ENCODE peak calls at places on chromosomes 4 and X, in six cellular contexts. G is GM23338, A is endothelial cell of umbilical vein, D is GM12878, T is K562, V is spleen. Y is an unnamed sample.
A peak's percentile ranks its signal among the peaks of the same experiment; 100 is the strongest.

GRCh38 chr4:102860928-102861327 is 7.9 kb upstream of the CISD2 start:
- DNase-seq in G (no peak), A (no peak), D (no peak), T (no peak), V (no peak), Y (no peak)

GRCh38 chr4:182449186-182449880 is 206.1 kb downstream of the TENM3 start:
- DNase-seq in G (peak; percentile 92), A (peak; percentile 34), D (no peak), T (no peak), V (no peak), Y (no peak)

GRCh38 chr4:111048316-111048715 is 425.4 kb upstream of the PITX2 start:
- DNase-seq in G (no peak), A (no peak), D (no peak), T (no peak), V (no peak), Y (no peak)

GRCh38 chr4:110514889-110515479 is 39.0 kb downstream of the ENPEP start:
- DNase-seq in G (peak; percentile 69), A (peak; percentile 45), D (no peak), T (peak; percentile 21), V (no peak), Y (peak; percentile 16)

GRCh38 chr4:90419124-90419711 is 292.0 kb downstream of the CCSER1 start:
- DNase-seq in G (peak; percentile 67), A (peak; percentile 80), D (no peak), T (peak; percentile 1), V (no peak), Y (peak; percentile 52)

GRCh38 chrX:11244641-11245040 is 48.6 kb upstream of the AMELX start:
- DNase-seq in G (no peak), A (no peak), D (no peak), T (no peak), V (no peak), Y (no peak)

GRCh38 chrX:13126785-13127184 is 82.4 kb upstream of the FAM9C start:
- DNase-seq in G (no peak), A (no peak), D (no peak), T (peak; percentile 36), V (no peak), Y (peak; percentile 4)

GRCh38 chr4:76736434-76736833 is 161.5 kb downstream of the SOWAHB start:
- DNase-seq in G (no peak), A (no peak), D (no peak), T (no peak), V (no peak), Y (no peak)

GRCh38 chr4:29243054-29243453 is 1477.1 kb upstream of the PCDH7 start:
- DNase-seq in G (no peak), A (no peak), D (no peak), T (no peak), V (no peak), Y (no peak)

GRCh38 chrX:150984164-150984824 is 1.2 kb downstream of the HMGB3 start:
- DNase-seq in G (no peak), A (no peak), D (no peak), T (peak; percentile 12), V (no peak), Y (peak; percentile 71)

GRCh38 chr4:6752486-6752829 is 30.1 kb upstream of the KIAA0232 start:
- DNase-seq in G (no peak), A (no peak), D (no peak), T (peak; percentile 36), V (no peak), Y (no peak)
- H3K27ac ChIP-seq in G (no peak overlapping the region), A (no peak overlapping the region), D (no peak overlapping the region), T (peak overlapping the region; percentile 80), V (no peak overlapping the region), Y (no peak overlapping the region)

GRCh38 chrX:153416781-153417180 is 5.5 kb downstream of the ZFP92 start:
- DNase-seq in G (no peak), A (no peak), D (no peak), T (peak; percentile 63), V (no peak), Y (no peak)

GRCh38 chrX:153417637-153418036 is 6.4 kb downstream of the ZFP92 start:
- DNase-seq in G (no peak), A (no peak), D (no peak), T (no peak), V (no peak), Y (no peak)

GRCh38 chrX:153413731-153414130 is 2.5 kb downstream of the ZFP92 start:
- DNase-seq in G (no peak), A (no peak), D (no peak), T (no peak), V (peak; percentile 51), Y (no peak)

GRCh38 chrX:153412746-153413720 is 1.8 kb downstream of the ZFP92 start:
- DNase-seq in G (no peak), A (no peak), D (no peak), T (no peak), V (peak; percentile 72), Y (peak; percentile 48)

DNA sequence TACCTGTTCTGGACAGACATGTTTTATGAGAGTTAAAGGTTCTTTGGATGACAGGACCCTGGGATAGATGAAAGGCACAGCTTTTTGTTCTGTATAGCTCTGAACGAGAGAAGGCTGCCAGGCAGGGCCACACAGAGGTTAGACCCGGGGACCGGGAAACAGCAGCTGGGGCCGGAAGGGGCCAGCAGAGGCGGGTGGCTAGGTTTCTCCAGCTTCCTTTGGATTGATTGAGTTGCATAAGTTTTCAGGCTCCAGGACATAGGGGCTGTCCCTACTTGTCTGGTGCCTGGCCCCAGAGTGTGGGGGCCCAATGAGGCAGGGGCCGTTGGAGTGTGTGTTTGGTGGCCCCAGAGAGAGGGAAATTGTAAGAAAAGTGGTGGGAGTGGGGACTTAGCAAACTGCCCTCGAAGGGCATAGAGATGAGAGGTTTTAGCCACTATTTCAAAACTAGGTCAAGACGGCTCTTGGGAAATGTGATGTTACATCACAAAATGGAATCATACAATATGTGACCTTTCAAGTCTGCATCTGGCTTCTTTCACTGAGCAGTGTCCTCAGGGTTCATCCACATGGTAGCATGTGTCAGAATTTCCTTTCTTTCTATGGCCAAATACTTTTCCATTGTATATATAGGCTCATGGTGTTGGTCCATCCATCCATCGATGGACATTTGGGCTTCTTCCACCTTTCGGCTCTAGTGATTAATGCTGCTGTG is 3.7 kb downstream of the ZFP92 start:
- DNase-seq in G (no peak), A (no peak), D (no peak), T (no peak), V (peak; percentile 66), Y (no peak)
- TF ChIP-seq POLR2AphosphoS5 in G (no peak), A (no peak), D (no peak), T (no peak), V (no peak), Y (no peak)

GRCh38 chrX:69031971-69032391 is 133.3 kb downstream of the PJA1 start:
- DNase-seq in G (no peak), A (no peak), D (no peak), T (no peak), V (no peak), Y (no peak)
- H3K27ac ChIP-seq in G (no peak overlapping the region), A (no peak overlapping the region), D (no peak overlapping the region), T (no peak overlapping the region), V (no peak overlapping the region), Y (no peak overlapping the region)

GRCh38 chr4:81650871-81651270 is 179.2 kb upstream of the RASGEF1B start:
- DNase-seq in G (peak; percentile 36), A (no peak), D (no peak), T (no peak), V (no peak), Y (no peak)
- TF ChIP-seq POLR2AphosphoS5 in G (no peak), A (no peak), D (no peak), T (no peak), V (no peak), Y (no peak)

Y was measured in SK-N-SH.